ENCODE peak calls at places on chromosomes 2 and 18, in six cellular contexts. E is GM23338, M is GM06990, K is heart right ventricle, F is glutamatergic neuron, S is activated B cell treated with CpG ODN at 0.5 μM for 24 hours. U is an unnamed sample.

GRCh38 chr2:54577944-54578667 is 122.0 kb downstream of the SPTBN1 start:
- DNase-seq in E (no peak), M (no peak), K (no peak), F (no peak), S (no peak), U (no peak)

GRCh38 chr2:33395660-33396249 is 80.7 kb upstream of the RASGRP3 start:
- DNase-seq in E (peak; percentile 62), M (no peak), K (no peak), F (peak; percentile 73), S (no peak), U (peak; percentile 30)

GRCh38 chr2:37671013-37671815 is at the start of gene CDC42EP3:
- DNase-seq in E (peak; percentile 74), M (peak; percentile 84), K (peak; percentile 73), F (peak; percentile 82), S (peak; percentile 72), U (peak; percentile 54)

GRCh38 chr18:40063488-40063887 is 1891.5 kb upstream of the PIK3C3 start:
- DNase-seq in E (no peak), M (no peak), K (no peak), F (no peak), S (no peak), U (no peak)

GRCh38 chr2:66494708-66495107 is 59.8 kb downstream of the MEIS1 start:
- DNase-seq in E (no peak), M (no peak), K (no peak), F (no peak), S (no peak), U (no peak)

GRCh38 chr18:25164837-25165791 is 186.9 kb downstream of the ZNF521 start:
- DNase-seq in E (no peak), M (peak; percentile 6), K (no peak), F (peak; percentile 20), S (no peak), U (no peak)

GRCh38 chr18:70154591-70155194 is 50.8 kb downstream of the RTTN start:
- DNase-seq in E (no peak), M (no peak), K (no peak), F (no peak), S (no peak), U (no peak)

GRCh38 chr2:28670882-28671281 is 80.7 kb upstream of the PPP1CB start:
- DNase-seq in E (no peak), M (no peak), K (no peak), F (no peak), S (no peak), U (no peak)

GRCh38 chr2:105038383-105039061 is 653 bp downstream of the MRPS9 start:
- DNase-seq in E (peak; percentile 59), M (no peak), K (no peak), F (no peak), S (no peak), U (no peak)

GRCh38 chr2:77954931-77955330 is 432.8 kb upstream of the LRRTM4 start:
- DNase-seq in E (no peak), M (no peak), K (no peak), F (no peak), S (no peak), U (no peak)
- TF ChIP-seq CTCF in E (peak; percentile 70), M (no peak), K (no peak), F (peak; percentile 57), S (no peak), U (no peak)

DNA sequence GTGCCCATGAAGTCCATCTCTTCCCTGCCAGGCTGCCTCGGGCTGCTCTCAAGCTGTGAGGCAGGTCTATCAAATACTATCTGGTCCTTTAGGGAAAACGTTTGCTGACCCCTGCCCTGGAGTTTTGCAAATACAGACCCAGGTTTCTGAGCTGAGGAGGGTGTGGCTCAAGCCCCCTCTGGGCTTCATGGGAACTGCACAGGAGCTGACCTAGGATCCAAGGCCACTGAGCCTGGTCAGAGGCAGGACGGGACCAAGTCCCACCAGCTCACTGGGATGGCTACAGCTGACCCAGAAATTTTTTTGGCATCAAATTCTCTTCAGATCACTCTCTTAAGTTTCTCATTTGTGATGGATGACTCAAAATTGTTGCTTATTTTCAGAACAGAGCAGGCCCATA is 14.1 kb downstream of the ZNF516 start:
- DNase-seq in E (peak; percentile 60), M (no peak), K (no peak), F (peak; percentile 55), S (no peak), U (no peak)
- TF ChIP-seq CTCF in E (peak; percentile 35), M (peak; percentile 40), K (no peak), F (peak; percentile 70), S (no peak), U (no peak)

GRCh38 chr2:176171331-176172006 is 14.4 kb downstream of the HOXD3 start:
- DNase-seq in E (peak; percentile 77), M (no peak), K (no peak), F (peak; percentile 70), S (no peak), U (no peak)
- TF ChIP-seq CTCF in E (no peak), M (no peak), K (no peak), F (no peak), S (no peak), U (no peak)

GRCh38 chr2:235542728-235543125 is 48.9 kb downstream of the AGAP1 start:
- DNase-seq in E (peak; percentile 94), M (no peak), K (no peak), F (no peak), S (no peak), U (no peak)
- TF ChIP-seq CTCF in E (no peak), M (no peak), K (no peak), F (no peak), S (no peak), U (no peak)